ENCODE peak calls at places on chromosomes 3 and 15, in seven cellular contexts. M is tibial artery, Q is fibroblast of lung, F is GM12864, X is GM12865, N is suprapubic skin, O is spleen. P is an unnamed sample.

GRCh38 chr3:43344520-43344919 is 58.2 kb downstream of the SNRK start:
- DNase-seq in M (no peak), X (no peak), N (no peak), Q (no peak), O (no peak), F (no peak), P (no peak)

GRCh38 chr15:91885054-91885453 is 31.5 kb downstream of the SLCO3A1 start:
- DNase-seq in M (no peak), O (no peak), X (no peak), Q (no peak), N (no peak), F (no peak), P (no peak)

GRCh38 chr3:82940124-82940523 is 1178.7 kb upstream of the GBE1 start:
- DNase-seq in Q (no peak), X (no peak), N (peak; percentile 27), M (peak; percentile 32), F (no peak), O (peak; percentile 57), P (no peak)

GRCh38 chr3:48599077-48599501 is 4.0 kb upstream of the COL7A1 start:
- DNase-seq in N (peak; percentile 91), O (no peak), F (no peak), Q (no peak), X (no peak), M (no peak), P (no peak)

GRCh38 chr3:47421741-47422649 is 41.2 kb downstream of the PTPN23 start:
- DNase-seq in N (peak; percentile 66), F (no peak), M (no peak), O (peak; percentile 86), X (no peak), Q (peak; percentile 22), P (peak; percentile 21)

GRCh38 chr3:98068824-98069223 is 18.1 kb upstream of the OR5AC2 start:
- DNase-seq in Q (no peak), F (no peak), N (no peak), X (no peak), O (no peak), M (no peak), P (no peak)

GRCh38 chr15:48285329-48286214 is 45.7 kb upstream of the DUT start:
- DNase-seq in N (no peak), X (peak; percentile 81), M (peak; percentile 69), O (no peak), F (peak; percentile 43), Q (peak; percentile 94), P (peak; percentile 83)

GRCh38 chr15:40525855-40526254 is 39.0 kb downstream of the CCDC32 start:
- DNase-seq in O (no peak), Q (no peak), F (no peak), X (no peak), M (no peak), N (no peak), P (no peak)

GRCh38 chr3:133162906-133163305 is 124.7 kb downstream of the TMEM108 start:
- DNase-seq in F (no peak), M (no peak), X (no peak), N (no peak), Q (no peak), O (no peak), P (no peak)

GRCh38 chr15:74178326-74179100 is 5.0 kb downstream of the ISLR start:
- DNase-seq in O (peak; percentile 37), Q (no peak), M (peak; percentile 60), F (no peak), N (peak; percentile 55), X (no peak), P (no peak)

GRCh38 chr3:113249111-113249510 is 37.8 kb downstream of the BOC start:
- DNase-seq in Q (peak; percentile 47), N (no peak), F (no peak), O (no peak), X (no peak), M (no peak), P (peak; percentile 83)

GRCh38 chr3:178005961-178006360 is 530.3 kb upstream of the KCNMB2 start:
- DNase-seq in Q (no peak), X (no peak), O (no peak), N (no peak), F (no peak), M (no peak), P (no peak)

GRCh38 chr3:178003756-178004155 is 532.5 kb upstream of the KCNMB2 start:
- DNase-seq in O (no peak), N (no peak), X (no peak), M (no peak), Q (peak; percentile 51), F (no peak), P (peak; percentile 49)

GRCh38 chr3:178001670-178002101 is 534.5 kb upstream of the KCNMB2 start:
- DNase-seq in M (no peak), Q (no peak), O (peak; percentile 62), N (no peak), F (peak; percentile 40), X (peak; percentile 66), P (peak; percentile 11)

GRCh38 chr3:178002113-178002512 is 534.1 kb upstream of the KCNMB2 start:
- DNase-seq in Q (no peak), X (no peak), F (no peak), M (no peak), O (no peak), N (no peak), P (no peak)
- H3K4me3 ChIP-seq in Q (no peak overlapping the region), X (no peak overlapping the region), F (no peak overlapping the region), M (no peak overlapping the region), O (no peak overlapping the region), N (no peak overlapping the region), P (no peak overlapping the region)

GRCh38 chr3:179872842-179873241 is 163.9 kb downstream of the PEX5L start:
- DNase-seq in M (no peak), Q (no peak), N (no peak), O (no peak), F (no peak), X (no peak), P (no peak)
- TF ChIP-seq CTCF in M (no peak), Q (no peak), N (no peak), O (no peak), F (no peak), X (no peak), P (no peak)

GRCh38 chr3:37532168-37532567 is 329.5 kb upstream of the CTDSPL start:
- DNase-seq in Q (no peak), M (no peak), O (no peak), X (no peak), F (no peak), N (no peak), P (no peak)
- H3K4me3 ChIP-seq in Q (no peak overlapping the region), M (no peak overlapping the region), O (no peak overlapping the region), X (no peak overlapping the region), F (no peak overlapping the region), N (no peak overlapping the region), P (no peak overlapping the region)

GRCh38 chr3:194049394-194049793 is 86.6 kb upstream of the HES1 start:
- DNase-seq in N (no peak), F (no peak), M (no peak), O (no peak), Q (no peak), X (no peak), P (no peak)
- TF ChIP-seq CTCF in N (no peak), F (no peak), M (no peak), O (no peak), Q (no peak), X (no peak), P (no peak)

GRCh38 chr3:127192576-127193232 is at the start of gene PRR23E:
- DNase-seq in Q (no peak), M (peak; percentile 35), N (no peak), O (no peak), X (no peak), F (no peak), P (no peak)
- H3K4me3 ChIP-seq in Q (no peak within 1 kb of the TSS), M (no peak within 1 kb of the TSS), N (no peak within 1 kb of the TSS), O (no peak within 1 kb of the TSS), X (no peak within 1 kb of the TSS), F (no peak within 1 kb of the TSS), P (no peak within 1 kb of the TSS)

DNA sequence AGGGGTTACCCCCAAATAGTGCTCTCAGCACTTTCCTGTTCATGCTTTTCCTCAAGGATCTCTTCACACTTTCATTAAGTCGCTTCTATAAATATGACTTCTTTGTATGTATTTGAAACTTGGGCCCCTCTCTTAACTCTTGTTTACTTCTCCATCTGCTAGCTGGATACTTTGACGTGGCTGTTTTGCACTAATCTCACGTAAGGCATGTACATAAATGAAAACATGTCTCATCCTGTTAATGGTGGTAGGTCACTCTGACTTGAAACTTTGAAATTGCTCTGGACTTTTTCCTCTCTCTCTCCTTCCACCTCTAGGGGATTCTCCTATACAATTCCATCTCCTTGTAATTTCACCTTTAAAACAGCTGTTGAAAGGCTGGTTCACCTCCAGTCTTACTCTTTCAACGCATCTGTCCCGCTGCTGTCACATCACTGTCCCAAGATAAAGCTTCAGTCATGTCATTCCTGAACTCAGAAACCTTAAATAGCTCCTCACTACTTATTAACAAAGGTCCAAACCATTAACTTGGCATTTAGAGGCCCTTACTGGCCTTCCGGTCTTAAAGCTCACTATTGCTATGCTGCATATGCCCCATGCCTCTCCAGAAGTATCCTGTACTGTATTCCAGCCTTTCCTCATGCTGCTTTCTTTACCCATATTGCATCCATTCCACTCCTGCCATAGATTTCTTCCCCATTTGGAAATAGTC is 1.2 kb downstream of the BLOC1S6 start:
- DNase-seq in N (no peak), X (peak; percentile 13), Q (peak; percentile 31), M (no peak), F (no peak), O (no peak), P (peak; percentile 22)
- TF ChIP-seq CTCF in N (no peak), X (no peak), Q (no peak), M (no peak), F (no peak), O (no peak), P (no peak)

DNA sequence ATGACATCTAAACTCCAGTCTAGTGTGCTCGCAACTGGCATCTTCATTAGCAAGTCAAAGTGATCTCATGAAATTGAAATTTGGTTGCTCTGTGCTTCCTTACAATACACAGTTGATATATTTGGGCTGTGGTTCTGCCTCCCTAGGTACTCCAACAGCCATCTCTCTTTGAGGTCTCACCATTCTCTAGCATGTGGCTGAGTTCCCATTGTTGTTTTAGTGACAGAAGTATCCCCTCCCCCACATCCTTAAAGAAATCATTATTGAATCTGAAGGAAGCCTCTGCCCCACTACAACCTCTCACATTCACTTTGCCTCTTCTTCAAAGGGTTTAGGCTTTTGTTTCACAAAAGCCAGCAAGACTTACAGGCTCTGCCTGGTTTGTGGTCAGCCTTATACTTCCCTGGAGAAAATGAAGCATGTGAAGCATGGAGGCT is 516.5 kb downstream of the NLGN1 start:
- DNase-seq in F (no peak), O (no peak), X (no peak), Q (no peak), M (no peak), N (no peak), P (no peak)
- H3K4me3 ChIP-seq in F (no peak overlapping the region), O (no peak overlapping the region), X (no peak overlapping the region), Q (no peak overlapping the region), M (no peak overlapping the region), N (no peak overlapping the region), P (no peak overlapping the region)